ENCODE peak calls at places on chromosomes 12 and 14, in seven cellular contexts. A is HCT116, C is lower leg skin, E is AG04449, H is cardiac muscle cell, X is SK-N-SH, L is fibroblast of the aortic adventitia. T is an unnamed sample.

GRCh38 chr14:43640718-43641267 is 866.3 kb downstream of the FSCB start:
- DNase-seq in X (no peak), C (no peak), A (no peak), L (no peak), E (no peak), H (no peak), T (no peak)

GRCh38 chr12:51028126-51028810 is 2.1 kb upstream of the SLC11A2 start:
- DNase-seq in X (no peak), H (peak), E (no peak), C (peak), L (peak), A (no peak), T (peak)

GRCh38 chr12:10285919-10286318 is 21.8 kb upstream of the KLRD1 start:
- DNase-seq in C (no peak), E (no peak), X (no peak), H (no peak), A (no peak), L (no peak), T (no peak)

GRCh38 chr14:97311411-97311810 is 514.2 kb downstream of the VRK1 start:
- DNase-seq in C (no peak), E (no peak), L (no peak), X (no peak), H (no peak), A (no peak), T (no peak)

GRCh38 chr14:42994001-42994736 is 1387.5 kb downstream of the LRFN5 start:
- DNase-seq in H (peak), L (peak), X (no peak), C (no peak), A (no peak), E (peak), T (peak)

GRCh38 chr12:94534761-94535613 is 75.3 kb upstream of the CEP83 start:
- DNase-seq in H (no peak), L (no peak), C (no peak), A (no peak), E (no peak), X (no peak), T (no peak)

GRCh38 chr12:47095446-47096236 is 15.9 kb upstream of the AMIGO2 start:
- DNase-seq in C (no peak), L (peak), E (peak), H (peak), A (no peak), X (no peak), T (peak)

GRCh38 chr12:128258866-128259555 is 8.0 kb upstream of the TMEM132C start:
- DNase-seq in H (no peak), E (no peak), L (no peak), X (peak), C (no peak), A (no peak), T (no peak)

GRCh38 chr14:65560340-65561027 is 148.0 kb downstream of the FUT8 start:
- DNase-seq in A (no peak), H (no peak), E (no peak), X (no peak), L (peak), C (no peak), T (peak)

GRCh38 chr14:42140001-42140400 is 533.3 kb downstream of the LRFN5 start:
- DNase-seq in C (no peak), X (no peak), H (no peak), E (no peak), A (no peak), L (peak), T (peak)

GRCh38 chr12:130482448-130482847 is 144.8 kb downstream of the PIWIL1 start:
- DNase-seq in E (no peak), L (no peak), H (no peak), C (no peak), X (no peak), A (no peak), T (no peak)

GRCh38 chr12:83181074-83181473 is 494.4 kb downstream of the TMTC2 start:
- DNase-seq in C (no peak), H (no peak), E (no peak), L (no peak), A (no peak), X (no peak), T (no peak)

GRCh38 chr12:66061076-66061475 is 69.5 kb downstream of the LLPH start:
- DNase-seq in C (no peak), E (no peak), H (no peak), A (no peak), X (no peak), L (no peak), T (no peak)

GRCh38 chr12:93573552-93574223 is 1.2 kb downstream of the SOCS2 start:
- DNase-seq in E (no peak), L (peak), X (no peak), C (no peak), H (no peak), A (no peak), T (peak)

GRCh38 chr14:87615822-87616679 is 376.9 kb downstream of the GALC start:
- DNase-seq in H (peak), L (peak), E (no peak), A (peak), C (no peak), X (peak), T (peak)

GRCh38 chr12:121812921-121813896 is 9.4 kb downstream of the SETD1B start:
- DNase-seq in L (peak), C (no peak), E (no peak), A (no peak), X (no peak), H (peak), T (no peak)

GRCh38 chr12:42770261-42770660 is 180.7 kb upstream of the PRICKLE1 start:
- DNase-seq in A (no peak), E (no peak), C (no peak), X (no peak), H (no peak), L (no peak), T (no peak)

GRCh38 chr12:3054993-3055711 is 22.0 kb upstream of the TSPAN9 start:
- DNase-seq in L (peak), H (peak), E (no peak), A (no peak), C (peak), X (no peak), T (no peak)

GRCh38 chr14:70808402-70809237 is 693 bp downstream of the MAP3K9 start:
- DNase-seq in L (no peak), A (no peak), C (no peak), H (no peak), X (peak), E (no peak), T (no peak)

GRCh38 chr12:10247659-10248058 is 35.0 kb downstream of the GABARAPL1 start:
- DNase-seq in E (no peak), L (no peak), H (no peak), C (no peak), A (no peak), X (no peak), T (no peak)

GRCh38 chr14:29536886-29537511 is 390.6 kb downstream of the PRKD1 start:
- DNase-seq in C (no peak), E (no peak), L (peak), A (no peak), H (peak), X (peak), T (peak)

GRCh38 chr12:108156717-108157116 is 27.6 kb downstream of the WSCD2 start:
- DNase-seq in C (no peak), H (no peak), L (no peak), A (no peak), E (no peak), X (no peak), T (no peak)

GRCh38 chr14:32494566-32495434 is 165.7 kb downstream of the AKAP6 start:
- DNase-seq in E (no peak), A (no peak), X (no peak), C (no peak), L (no peak), H (no peak), T (no peak)
- H3K4me3 ChIP-seq in E (peak), A (no peak), X (peak), C (no peak), L (no peak), H (peak), T (no peak)

DNA sequence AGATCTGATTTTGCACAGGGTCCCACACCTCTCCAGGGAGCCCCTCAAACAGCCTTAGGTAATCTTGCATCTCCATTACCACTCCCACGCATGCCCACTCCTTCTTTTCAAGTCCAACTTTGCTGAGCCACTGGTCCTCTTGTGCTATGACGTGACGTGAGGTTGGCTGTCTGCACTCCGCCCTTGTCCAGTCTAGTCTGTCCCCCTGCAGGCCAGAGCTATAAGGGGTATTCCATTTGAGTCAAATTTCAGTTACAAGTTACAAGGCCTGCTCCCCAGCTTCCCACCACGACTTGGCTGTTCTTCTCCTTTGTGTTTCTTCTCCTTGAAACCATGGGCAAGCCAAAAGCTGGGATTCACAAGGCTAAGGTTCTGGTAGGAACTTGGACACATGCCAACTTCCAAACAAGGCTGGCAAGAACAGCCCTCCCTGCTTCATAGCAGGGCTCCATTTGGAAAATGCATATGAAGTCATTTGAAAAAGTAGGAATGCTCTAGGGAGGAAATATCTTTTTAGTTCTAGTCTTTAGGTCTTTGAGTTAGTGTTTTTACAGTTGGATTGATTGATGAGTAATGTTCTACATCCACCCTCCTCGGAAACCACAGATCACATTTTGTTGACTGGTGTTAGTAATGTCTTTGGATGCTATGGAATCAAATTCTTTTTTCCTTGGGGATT is 49.1 kb downstream of the KCNA1 start:
- DNase-seq in X (no peak), A (no peak), H (no peak), C (no peak), E (no peak), L (peak), T (no peak)
- TF ChIP-seq CTCF in X (peak), A (peak), H (no peak), C (no peak), E (no peak), L (no peak), T (no peak)

DNA sequence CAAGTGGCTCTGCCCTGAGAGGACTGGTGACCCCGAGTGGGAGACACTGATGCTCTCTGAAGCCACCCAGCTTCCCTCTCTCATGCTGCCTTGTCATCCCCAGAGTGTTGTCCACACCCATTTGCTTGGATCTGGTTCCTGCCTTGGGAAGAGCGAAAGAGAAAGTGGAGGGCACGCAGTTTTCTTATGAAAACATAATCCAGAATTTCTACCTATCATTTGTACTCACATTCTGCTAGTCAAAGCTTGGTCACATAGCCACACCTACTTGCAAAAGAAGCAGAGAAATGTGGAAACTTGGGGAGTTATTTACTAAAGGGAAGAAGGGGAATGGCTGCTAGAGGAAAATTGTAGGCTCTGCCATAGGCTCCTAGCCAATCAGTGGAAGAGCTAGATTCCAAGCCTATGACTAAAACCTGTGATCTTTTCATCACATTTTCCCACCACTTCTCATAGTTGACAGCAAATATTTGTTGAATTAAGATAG is 326.3 kb downstream of the ZFP36L1 start:
- DNase-seq in H (peak), L (peak), A (peak), X (no peak), C (no peak), E (peak), T (peak)
- H3K4me3 ChIP-seq in H (no peak), L (peak), A (peak), X (no peak), C (no peak), E (no peak), T (no peak)

DNA sequence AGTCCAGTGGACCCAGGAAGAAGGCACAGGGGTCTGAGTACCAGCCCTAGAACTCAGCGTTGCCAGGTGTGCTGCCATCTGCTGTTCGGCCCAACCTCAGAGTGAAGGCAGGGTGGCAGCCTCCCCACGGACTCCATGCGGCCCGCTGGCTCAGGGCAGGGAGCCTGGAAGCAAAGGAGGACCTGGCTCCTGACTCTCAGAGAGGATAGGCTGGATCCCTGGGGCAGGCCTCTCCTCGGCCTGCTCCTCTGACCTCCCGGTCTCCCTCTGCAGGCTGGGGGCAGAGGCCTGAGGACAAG is 10.1 kb downstream of the MCRS1 start:
- DNase-seq in H (no peak), A (no peak), L (no peak), X (no peak), C (no peak), E (no peak), T (no peak)
- TF ChIP-seq CTCF in H (peak), A (peak), L (no peak), X (peak), C (no peak), E (peak), T (peak)

T was measured in astrocyte of the spinal cord.